ENCODE peak calls at places on chromosomes 1 and 21, in nine cellular contexts. G is body of pancreas; T is hepatocyte; R is substantia nigra; P is CD8-positive, alpha-beta T cell; M is CD4-positive, alpha-beta memory T cell; Q is tibial nerve; O is MM.1S; D is pancreas. C is an unnamed sample.

GRCh38 chr1:29685387-29685786 is 449.1 kb downstream of the PTPRU start:
- DNase-seq in Q (no peak), P (no peak), O (no peak), G (no peak), D (peak), T (no peak), R (no peak), M (no peak), C (no peak)

GRCh38 chr1:176119549-176119948 is 87.5 kb downstream of the COP1 start:
- DNase-seq in T (no peak), R (no peak), Q (no peak), D (no peak), P (no peak), O (no peak), G (no peak), M (no peak), C (no peak)

GRCh38 chr1:219296916-219297315 is 123.2 kb downstream of the LYPLAL1 start:
- DNase-seq in G (no peak), D (no peak), T (no peak), O (no peak), Q (no peak), M (no peak), R (no peak), P (no peak), C (no peak)

GRCh38 chr1:19179597-19180271 is 30.3 kb downstream of the UBR4 start:
- DNase-seq in T (peak), P (peak), R (no peak), D (no peak), G (peak), M (peak), Q (no peak), O (no peak), C (no peak)

GRCh38 chr1:3675436-3675835 is 23.1 kb downstream of the TP73 start:
- DNase-seq in R (no peak), D (peak), G (no peak), M (no peak), T (no peak), O (no peak), Q (no peak), P (peak), C (peak)

GRCh38 chr1:241485554-241485992 is 34.0 kb downstream of the FH start:
- DNase-seq in D (no peak), R (no peak), Q (no peak), T (peak), G (no peak), M (no peak), P (no peak), O (peak), C (no peak)

GRCh38 chr21:45986316-45987051 is 4.9 kb downstream of the COL6A1 start:
- DNase-seq in T (no peak), G (no peak), P (peak), R (no peak), O (no peak), M (no peak), Q (no peak), D (no peak), C (no peak)

GRCh38 chr1:119829636-119830035 is 18.4 kb upstream of the REG4 start:
- DNase-seq in R (no peak), M (no peak), D (no peak), P (no peak), T (no peak), G (no peak), O (no peak), Q (no peak), C (no peak)

GRCh38 chr1:82485591-82486369 is 685.0 kb downstream of the ADGRL2 start:
- DNase-seq in M (no peak), R (no peak), Q (peak), T (peak), P (no peak), O (no peak), D (no peak), G (peak), C (no peak)

GRCh38 chr1:91651671-91652071 is 151.0 kb downstream of the CDC7 start:
- DNase-seq in D (peak), R (no peak), Q (peak), P (no peak), G (peak), M (no peak), T (peak), O (no peak), C (no peak)

GRCh38 chr1:231487019-231487418 is 41.5 kb upstream of the TSNAX start:
- DNase-seq in O (no peak), D (no peak), P (no peak), M (no peak), T (peak), Q (no peak), R (no peak), G (peak), C (no peak)

GRCh38 chr1:31871703-31872102 is 55.9 kb upstream of the SPOCD1 start:
- DNase-seq in M (no peak), D (no peak), G (no peak), R (no peak), O (no peak), P (no peak), Q (no peak), T (no peak), C (no peak)

GRCh38 chr1:20507248-20507563 is 745 bp downstream of the MUL1 start:
- DNase-seq in D (no peak), O (no peak), R (no peak), T (no peak), M (no peak), Q (no peak), P (no peak), G (no peak), C (no peak)

GRCh38 chr1:92484472-92485373 is 2.0 kb downstream of the GFI1 start:
- DNase-seq in T (peak), O (peak), R (no peak), P (peak), M (peak), D (peak), Q (no peak), G (peak), C (peak)

GRCh38 chr1:25996966-25997758 is 701 bp downstream of the PAFAH2 start:
- DNase-seq in T (peak), R (no peak), Q (peak), P (no peak), O (peak), M (peak), G (peak), D (no peak), C (no peak)

GRCh38 chr1:152392909-152393308 is 21.2 kb downstream of the CRNN start:
- DNase-seq in Q (no peak), M (peak), D (peak), T (no peak), R (no peak), G (peak), O (peak), P (no peak), C (no peak)

GRCh38 chr1:114671011-114671938 is 1.4 kb upstream of the DENND2C start:
- DNase-seq in Q (no peak), P (no peak), M (peak), G (no peak), R (no peak), D (peak), O (peak), T (no peak), C (no peak)

GRCh38 chr1:156704166-156704711 is 1.1 kb downstream of the CRABP2 start:
- DNase-seq in R (no peak), Q (no peak), O (no peak), G (no peak), D (no peak), T (no peak), P (no peak), M (no peak), C (no peak)

GRCh38 chr1:232981161-232981560 is 30.8 kb downstream of the NTPCR start:
- DNase-seq in M (no peak), O (no peak), P (no peak), G (no peak), D (no peak), T (no peak), Q (no peak), R (no peak), C (no peak)

GRCh38 chr1:197907846-197908616 is 5.6 kb downstream of the C1orf53 start:
- DNase-seq in T (no peak), D (no peak), Q (no peak), P (no peak), M (no peak), G (no peak), R (no peak), O (no peak), C (no peak)

GRCh38 chr1:93683234-93683633 is 1.6 kb upstream of the BCAR3 start:
- DNase-seq in O (no peak), D (no peak), M (no peak), T (no peak), Q (no peak), P (no peak), G (no peak), R (no peak), C (no peak)

GRCh38 chr1:171988243-171988642 is 146.9 kb downstream of the DNM3 start:
- DNase-seq in M (no peak), O (no peak), T (no peak), Q (no peak), P (no peak), G (no peak), R (no peak), D (no peak), C (no peak)

GRCh38 chr1:6854166-6854565 is 68.9 kb downstream of the CAMTA1 start:
- DNase-seq in R (no peak), M (no peak), Q (no peak), T (no peak), O (no peak), P (no peak), G (no peak), D (no peak), C (no peak)

GRCh38 chr1:116150368-116150767 is 39.2 kb downstream of the MAB21L3 start:
- DNase-seq in M (no peak), G (no peak), D (no peak), R (no peak), Q (no peak), T (no peak), P (no peak), O (no peak), C (no peak)

GRCh38 chr1:205391386-205391785 is 30.5 kb downstream of the LEMD1 start:
- DNase-seq in T (no peak), P (no peak), Q (no peak), M (no peak), R (no peak), O (no peak), D (no peak), G (no peak), C (no peak)

GRCh38 chr1:213986020-213986924 is 1.5 kb upstream of the PROX1 start:
- DNase-seq in P (no peak), M (no peak), G (no peak), R (no peak), T (no peak), O (no peak), D (no peak), Q (no peak), C (no peak)

GRCh38 chr1:45545019-45545493 is 5.6 kb upstream of the AKR1A1 start:
- DNase-seq in T (no peak), Q (no peak), G (no peak), P (no peak), M (no peak), R (no peak), D (no peak), O (no peak), C (no peak)

GRCh38 chr1:21896652-21897532 is 40.2 kb downstream of the HSPG2 start:
- DNase-seq in R (no peak), P (no peak), T (peak), D (no peak), O (no peak), M (no peak), Q (peak), G (peak), C (peak)

GRCh38 chr1:21897844-21898243 is 39.3 kb downstream of the HSPG2 start:
- DNase-seq in M (no peak), D (no peak), Q (no peak), P (no peak), R (no peak), G (no peak), T (no peak), O (no peak), C (no peak)

GRCh38 chr1:21899267-21899810 is 37.8 kb downstream of the HSPG2 start:
- DNase-seq in Q (no peak), D (no peak), R (no peak), M (no peak), T (no peak), G (no peak), O (no peak), P (no peak), C (no peak)

GRCh38 chr1:21899972-21900371 is 37.1 kb downstream of the HSPG2 start:
- DNase-seq in T (no peak), O (no peak), G (no peak), Q (no peak), R (no peak), P (no peak), D (no peak), M (no peak), C (no peak)

DNA sequence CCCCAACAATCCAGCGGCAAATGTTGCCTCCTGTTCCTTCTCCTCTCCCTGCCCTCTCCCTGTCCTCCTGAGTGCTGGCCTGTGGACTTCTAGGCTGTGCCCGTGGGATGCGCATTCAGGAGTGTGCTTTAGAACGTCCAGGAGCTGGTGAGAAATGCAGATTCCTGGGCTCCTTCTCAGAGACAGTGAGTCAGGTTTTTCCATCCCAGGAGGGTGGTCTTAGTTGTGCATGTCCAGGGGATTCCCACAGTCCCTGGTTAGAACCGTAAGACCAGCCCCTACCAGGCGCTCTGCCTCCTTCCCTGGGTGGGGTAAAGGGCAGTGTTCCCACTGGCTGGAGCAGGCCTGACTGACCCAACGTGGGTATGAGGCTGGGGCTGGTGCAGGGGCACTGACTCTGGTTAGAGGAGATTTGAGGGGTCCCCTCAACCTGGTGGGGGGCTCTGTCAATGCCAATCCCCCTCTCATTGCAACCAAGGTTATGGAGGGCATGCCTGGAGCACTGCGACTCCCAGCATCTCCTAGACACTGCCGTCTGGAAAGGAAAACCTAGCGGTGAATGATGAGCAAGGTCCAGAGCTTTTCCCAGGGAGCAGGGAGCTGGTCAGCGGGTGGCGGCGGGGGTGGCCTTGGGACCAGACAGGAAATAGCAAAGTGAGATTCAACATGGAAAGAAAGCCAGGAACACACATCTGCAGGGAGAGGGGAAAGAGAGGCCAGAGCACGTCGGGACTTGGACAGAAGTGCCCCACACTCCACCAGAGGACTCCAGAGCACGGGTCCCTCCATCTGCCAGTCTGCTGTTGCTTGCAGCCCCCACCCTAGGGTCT is 38.6 kb downstream of the HSPG2 start:
- DNase-seq in G (peak), O (no peak), Q (no peak), P (no peak), T (no peak), M (no peak), D (no peak), R (no peak), C (no peak)
- H3K27ac ChIP-seq in G (peak), O (no peak), Q (peak), P (no peak), T (no peak), M (no peak), D (peak), R (no peak), C (no peak)

GRCh38 chr1:226001852-226002666 is 2.9 kb upstream of the SDE2 start:
- DNase-seq in Q (peak), G (peak), T (peak), P (peak), M (peak), D (peak), R (no peak), O (no peak), C (peak)

GRCh38 chr1:226003502-226004170 is 4.5 kb upstream of the SDE2 start:
- DNase-seq in R (no peak), M (no peak), D (no peak), T (no peak), P (no peak), G (no peak), O (no peak), Q (no peak), C (no peak)

GRCh38 chr1:226004396-226004795 is 5.3 kb upstream of the SDE2 start:
- DNase-seq in P (no peak), M (no peak), D (no peak), R (no peak), G (no peak), Q (no peak), O (no peak), T (no peak), C (no peak)

GRCh38 chr1:226001088-226001487 is 1.9 kb upstream of the SDE2 start:
- DNase-seq in T (no peak), R (no peak), O (no peak), M (no peak), P (no peak), Q (no peak), G (peak), D (no peak), C (no peak)

DNA sequence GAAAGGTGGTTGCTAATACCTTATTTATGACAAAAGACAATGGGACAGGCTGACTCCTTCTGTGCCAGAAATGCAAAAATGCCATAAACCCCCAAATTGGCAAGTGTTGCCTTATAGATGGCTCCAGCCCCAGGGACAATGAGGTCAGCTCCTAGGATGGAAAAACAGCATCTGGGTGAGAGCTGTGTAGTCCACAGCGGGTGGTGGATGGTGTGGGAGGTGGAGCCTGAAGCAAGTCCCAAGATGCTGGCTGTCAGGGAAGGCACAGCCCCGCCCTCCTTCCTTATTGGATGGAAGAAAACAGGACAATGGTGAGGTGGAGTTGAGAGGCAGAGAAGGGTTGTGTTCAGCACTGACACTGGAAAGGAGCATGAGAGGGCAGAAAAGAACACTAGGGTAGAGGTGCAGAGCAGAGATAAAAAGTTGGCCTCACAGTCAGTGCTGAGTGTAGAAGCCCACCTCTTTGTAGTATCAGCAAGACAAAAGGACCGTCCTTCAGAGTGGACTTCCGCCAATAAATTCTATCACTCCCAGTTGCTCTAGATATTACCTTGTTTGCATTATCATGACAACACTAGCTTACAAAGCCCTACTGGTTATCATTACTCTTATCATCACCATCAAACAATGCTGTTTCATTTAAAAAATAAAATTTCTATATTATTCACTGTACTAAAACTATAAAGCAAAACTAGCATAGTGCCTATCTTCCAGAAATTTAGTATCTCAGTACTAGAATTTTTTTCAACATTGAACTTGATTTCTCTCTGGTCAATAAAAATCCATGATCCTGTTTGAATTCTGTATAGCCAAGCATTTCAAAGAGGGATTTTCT is 3.7 kb upstream of the SDE2 start:
- DNase-seq in Q (peak), G (peak), R (no peak), O (no peak), P (peak), T (peak), M (no peak), D (peak), C (no peak)
- H3K27ac ChIP-seq in Q (peak), G (peak), R (peak), O (no peak), P (peak), T (no peak), M (peak), D (peak), C (peak)

GRCh38 chr21:37226356-37226920 is 40.7 kb downstream of the VPS26C start:
- DNase-seq in D (no peak), Q (no peak), M (no peak), O (no peak), R (no peak), P (no peak), G (no peak), T (no peak), C (no peak)

GRCh38 chr21:37223804-37224345 is 43.3 kb downstream of the VPS26C start:
- DNase-seq in P (no peak), G (no peak), Q (no peak), O (no peak), T (no peak), D (no peak), M (no peak), R (no peak), C (no peak)

GRCh38 chr21:37227071-37228002 is 39.8 kb downstream of the VPS26C start:
- DNase-seq in P (no peak), D (no peak), Q (no peak), T (no peak), R (no peak), M (no peak), O (no peak), G (no peak), C (no peak)

GRCh38 chr21:37225440-37225839 is 41.7 kb downstream of the VPS26C start:
- DNase-seq in D (no peak), G (no peak), O (no peak), R (no peak), Q (no peak), M (peak), T (no peak), P (peak), C (no peak)

DNA sequence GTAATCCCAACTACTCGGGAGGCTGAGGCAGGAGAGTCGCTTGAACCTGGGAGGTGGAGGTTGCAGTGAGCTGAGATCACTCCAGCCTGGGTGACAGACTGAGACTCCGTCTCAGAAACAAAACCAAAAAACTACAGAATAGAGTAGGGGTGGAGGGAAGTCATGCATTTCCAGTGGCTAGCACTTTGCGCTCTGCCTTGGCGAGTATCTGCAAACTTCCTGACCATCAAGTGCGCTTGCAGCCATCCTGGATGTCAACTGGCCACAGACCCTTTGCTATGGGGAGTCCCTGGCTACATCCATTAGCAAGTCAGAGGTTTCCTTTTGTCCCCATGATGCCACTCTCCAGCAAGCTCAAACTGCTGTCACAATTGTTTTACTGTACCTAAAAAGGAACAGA is 42.3 kb downstream of the VPS26C start:
- DNase-seq in G (no peak), D (no peak), P (no peak), T (no peak), M (no peak), R (no peak), O (no peak), Q (no peak), C (no peak)
- H3K27ac ChIP-seq in G (no peak), D (no peak), P (peak), T (no peak), M (peak), R (no peak), O (no peak), Q (no peak), C (no peak)

GRCh38 chr1:163772266-163772665 is 450.5 kb downstream of the NUF2 start:
- DNase-seq in G (no peak), T (no peak), D (no peak), Q (no peak), O (no peak), M (no peak), P (no peak), R (no peak), C (no peak)

GRCh38 chr1:163768581-163768980 is 446.8 kb downstream of the NUF2 start:
- DNase-seq in P (no peak), O (no peak), Q (no peak), R (no peak), D (no peak), G (no peak), M (no peak), T (no peak), C (no peak)

GRCh38 chr1:163761898-163762297 is 440.1 kb downstream of the NUF2 start:
- DNase-seq in R (no peak), D (no peak), Q (no peak), G (no peak), O (no peak), T (no peak), P (no peak), M (no peak), C (no peak)

GRCh38 chr1:163771637-163772036 is 449.9 kb downstream of the NUF2 start:
- DNase-seq in R (no peak), M (no peak), O (no peak), G (no peak), D (no peak), Q (no peak), P (no peak), T (no peak), C (no peak)

DNA sequence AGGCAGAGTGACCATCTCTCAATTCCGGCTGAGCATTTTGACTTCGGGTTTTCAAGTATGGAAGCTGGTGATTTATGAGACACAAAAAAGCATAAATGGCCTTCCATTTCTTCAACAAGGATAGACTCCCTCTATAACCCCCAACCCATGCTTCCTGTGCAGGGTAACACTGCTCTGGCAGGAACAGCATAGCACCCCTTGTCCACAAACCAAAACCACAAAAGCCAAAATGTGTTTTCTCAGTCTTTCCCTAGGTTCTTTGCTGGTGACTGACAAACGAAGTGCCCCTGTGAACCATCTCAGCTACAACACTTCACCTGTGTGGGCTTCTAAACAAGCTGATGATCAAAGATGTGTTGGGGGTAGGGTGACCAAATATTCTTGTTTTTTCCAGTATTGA is 444.8 kb downstream of the NUF2 start:
- DNase-seq in M (no peak), Q (no peak), T (no peak), D (no peak), O (no peak), R (no peak), P (no peak), G (no peak), C (no peak)
- H3K27ac ChIP-seq in M (no peak), Q (no peak), T (no peak), D (no peak), O (no peak), R (no peak), P (no peak), G (no peak), C (no peak)

C was measured in right lobe of liver.